ENCODE peak calls at places on chromosome 21, in four cellular contexts. L is GM23338, F is K562, H is GM12878. M is an unnamed sample.

GRCh38 chr21:42760361-42760970 is 107.0 kb downstream of the PDE9A start:
- DNase-seq in L (no peak), H (no peak), F (no peak), M (no peak)

GRCh38 chr21:40143822-40144525 is 276.7 kb downstream of the PCP4 start:
- DNase-seq in F (peak), L (peak), H (no peak), M (peak)

GRCh38 chr21:32735524-32735923 is 7.7 kb upstream of the SYNJ1 start:
- DNase-seq in H (no peak), L (peak), F (no peak), M (no peak)

GRCh38 chr21:27365394-27365793 is 398.5 kb upstream of the ADAMTS5 start:
- DNase-seq in H (no peak), L (no peak), F (no peak), M (no peak)

GRCh38 chr21:38825269-38825668 is 19.5 kb downstream of the ETS2 start:
- DNase-seq in H (no peak), L (no peak), F (no peak), M (no peak)

GRCh38 chr21:20108976-20109375 is 889.2 kb upstream of the NCAM2 start:
- DNase-seq in L (no peak), F (no peak), H (no peak), M (no peak)

GRCh38 chr21:45541221-45542039 is 810 bp downstream of the SLC19A1 start:
- DNase-seq in L (peak), F (peak), H (no peak), M (no peak)

GRCh38 chr21:46402421-46402820 is 56.3 kb upstream of the DIP2A start:
- DNase-seq in F (no peak), L (peak), H (no peak), M (no peak)

GRCh38 chr21:39911286-39911685 is 44.0 kb downstream of the PCP4 start:
- DNase-seq in L (peak), F (no peak), H (no peak), M (no peak)

GRCh38 chr21:34158866-34159616 is 85.7 kb downstream of the MRPS6 start:
- DNase-seq in H (no peak), F (no peak), L (peak), M (no peak)

GRCh38 chr21:33325222-33326067 is 675 bp downstream of the IFNAR1 start:
- DNase-seq in L (peak), F (no peak), H (no peak), M (peak)

GRCh38 chr21:40053007-40053406 is 185.8 kb downstream of the PCP4 start:
- DNase-seq in H (no peak), L (no peak), F (no peak), M (no peak)

GRCh38 chr21:27450216-27450615 is 483.3 kb upstream of the ADAMTS5 start:
- DNase-seq in H (no peak), F (no peak), L (no peak), M (no peak)

GRCh38 chr21:38760017-38760761 is 45.5 kb upstream of the ETS2 start:
- DNase-seq in F (no peak), H (no peak), L (peak), M (no peak)

GRCh38 chr21:33901421-33902288 is 13.9 kb downstream of the ATP5PO start:
- DNase-seq in H (no peak), L (peak), F (no peak), M (peak)

GRCh38 chr21:42765656-42766055 is 112.2 kb downstream of the PDE9A start:
- DNase-seq in L (no peak), H (no peak), F (no peak), M (no peak)

GRCh38 chr21:46639489-46640386 is 4.3 kb downstream of the PRMT2 start:
- DNase-seq in L (peak), F (no peak), H (no peak), M (peak)

GRCh38 chr21:37636152-37636860 is 269.7 kb downstream of the DYRK1A start:
- DNase-seq in H (no peak), L (no peak), F (no peak), M (no peak)

GRCh38 chr21:38027901-38028300 is 111.6 kb upstream of the KCNJ6 start:
- DNase-seq in H (no peak), L (no peak), F (no peak), M (no peak)

GRCh38 chr21:38654580-38654979 is 151.1 kb upstream of the ETS2 start:
- DNase-seq in H (no peak), L (no peak), F (no peak), M (no peak)

GRCh38 chr21:40019076-40019475 is 151.8 kb downstream of the PCP4 start:
- DNase-seq in H (no peak), F (no peak), L (no peak), M (no peak)

GRCh38 chr21:46425566-46425965 is 33.1 kb upstream of the DIP2A start:
- DNase-seq in F (no peak), L (no peak), H (no peak), M (no peak)

GRCh38 chr21:37532868-37533780 is 166.6 kb downstream of the DYRK1A start:
- DNase-seq in F (peak), L (no peak), H (no peak), M (no peak)

GRCh38 chr21:24014381-24014780 is 1592.9 kb downstream of the MRPL39 start:
- DNase-seq in F (no peak), H (no peak), L (peak), M (no peak)

GRCh38 chr21:19228241-19228640 is 824.7 kb upstream of the TMPRSS15 start:
- DNase-seq in F (no peak), H (no peak), L (no peak), M (no peak)

GRCh38 chr21:45801129-45801735 is 157.7 kb downstream of the PCBP3 start:
- DNase-seq in F (no peak), H (no peak), L (no peak), M (no peak)

GRCh38 chr21:37815893-37816292 is 100.4 kb downstream of the KCNJ6 start:
- DNase-seq in H (no peak), F (no peak), L (no peak), M (no peak)

GRCh38 chr21:33403786-33404571 is 766 bp downstream of the IFNGR2 start:
- DNase-seq in F (peak), H (no peak), L (peak), M (peak)

GRCh38 chr21:38989745-38990423 is 184.2 kb downstream of the ETS2 start:
- DNase-seq in F (no peak), H (no peak), L (no peak), M (peak)

GRCh38 chr21:37944492-37944891 is 28.2 kb upstream of the KCNJ6 start:
- DNase-seq in L (no peak), F (no peak), H (no peak), M (no peak)

DNA sequence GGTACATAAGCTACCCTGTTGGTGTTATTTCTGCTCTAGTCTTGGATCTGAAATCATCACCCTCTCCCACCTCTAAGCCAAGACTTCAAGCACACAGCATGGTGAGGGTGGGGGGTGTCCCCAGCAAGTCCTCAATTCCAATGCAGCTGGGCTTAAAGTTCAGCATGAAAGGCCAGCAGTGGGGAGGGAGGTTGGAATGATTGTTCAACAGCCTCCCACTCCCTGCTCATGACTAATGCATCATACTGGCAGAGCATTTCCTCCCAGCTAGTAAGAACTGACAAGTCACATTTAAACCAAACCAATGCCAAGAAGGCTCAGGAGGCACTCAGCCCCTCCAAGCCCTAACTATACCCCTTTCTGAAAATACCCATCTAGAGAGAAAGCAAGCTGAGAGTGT is 50.1 kb downstream of the TIAM1 start:
- DNase-seq in L (no peak), F (no peak), H (no peak), M (no peak)
- TF ChIP-seq CREB1 in L (no peak), F (no peak), H (no peak), M (no peak)

DNA sequence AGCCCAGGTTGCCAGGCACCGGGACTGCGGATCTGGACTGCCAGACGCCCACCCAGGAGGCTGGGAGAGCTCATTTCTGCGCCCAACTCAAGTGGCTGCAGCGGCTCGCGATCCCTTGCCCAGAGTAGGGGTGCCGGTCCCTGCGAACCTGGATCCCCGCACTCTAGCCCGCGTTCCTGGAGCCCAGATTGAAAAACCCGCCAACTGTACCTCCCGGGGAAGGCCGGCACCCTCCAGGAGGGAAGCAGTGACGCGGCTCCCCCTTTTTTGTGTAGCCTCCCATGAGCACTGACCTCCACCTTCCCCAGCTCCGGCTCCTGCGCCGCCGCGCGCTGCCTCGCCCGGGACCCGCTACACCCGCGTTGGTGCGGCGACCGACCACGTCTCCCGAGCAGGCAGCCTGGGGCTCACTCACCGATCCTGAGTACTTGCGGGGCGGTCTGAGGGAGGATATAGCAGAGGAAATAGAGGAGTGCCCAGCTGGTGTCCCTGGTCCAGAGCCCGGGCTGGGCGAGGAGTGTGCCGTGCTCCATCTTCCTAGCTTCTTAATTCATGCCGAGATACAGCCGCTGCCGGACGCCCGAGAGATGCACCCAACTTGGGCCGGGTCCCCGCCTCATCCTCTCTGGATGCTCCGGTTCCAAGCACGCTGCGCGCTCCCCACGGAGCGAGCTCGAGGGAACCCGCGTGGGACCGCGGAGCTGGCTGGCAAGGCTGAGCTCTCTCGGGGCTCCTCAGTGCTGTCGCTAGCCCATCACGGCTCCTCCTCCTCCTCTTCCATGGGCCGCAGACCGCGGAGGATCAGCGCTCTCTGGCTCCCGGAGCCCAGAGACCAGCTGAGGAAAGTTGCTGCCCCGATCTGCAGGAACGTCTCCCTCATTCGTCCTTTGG is 583 bp downstream of the GRIK1 start:
- DNase-seq in L (peak), H (no peak), F (no peak), M (no peak)
- TF ChIP-seq REST in L (no peak), H (no peak), F (no peak), M (no peak)

DNA sequence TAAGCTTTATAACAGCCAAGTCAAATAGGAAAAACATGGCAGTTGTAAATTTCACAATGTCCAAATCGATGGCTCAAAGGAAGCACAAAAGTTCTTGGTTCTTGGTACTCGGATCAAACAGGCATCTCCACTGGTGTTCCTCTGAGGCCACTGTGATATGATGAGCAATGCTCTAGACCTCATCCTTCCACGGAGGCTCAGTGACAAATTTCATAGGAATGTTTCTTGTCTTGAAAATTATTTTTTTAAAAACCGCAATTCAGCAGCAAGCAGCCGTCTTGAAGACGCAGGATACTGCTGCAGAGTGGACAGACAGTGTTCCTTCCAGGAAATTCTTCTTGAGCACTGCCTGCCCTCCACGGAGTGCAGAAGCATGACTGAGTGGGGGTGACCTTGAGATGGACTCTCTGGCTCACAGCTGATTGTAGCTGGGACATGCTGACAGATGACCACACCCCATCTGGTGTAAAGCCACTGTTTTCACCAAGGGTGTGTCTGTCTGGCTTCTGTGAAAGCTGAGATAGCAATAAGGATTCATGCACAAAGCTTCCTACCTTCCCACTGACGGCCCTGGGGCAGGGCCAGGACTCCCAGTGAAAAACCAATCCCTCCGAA is 61.9 kb downstream of the TIAM1 start:
- DNase-seq in F (peak), L (no peak), H (no peak), M (no peak)
- TF ChIP-seq CREB1 in F (no peak), L (no peak), H (no peak), M (no peak)

GRCh38 chr21:21690068-21690665 is 692.0 kb downstream of the NCAM2 start:
- DNase-seq in L (no peak), F (no peak), H (no peak), M (no peak)
- TF ChIP-seq REST in L (no peak), F (no peak), H (no peak), M (no peak)

DNA sequence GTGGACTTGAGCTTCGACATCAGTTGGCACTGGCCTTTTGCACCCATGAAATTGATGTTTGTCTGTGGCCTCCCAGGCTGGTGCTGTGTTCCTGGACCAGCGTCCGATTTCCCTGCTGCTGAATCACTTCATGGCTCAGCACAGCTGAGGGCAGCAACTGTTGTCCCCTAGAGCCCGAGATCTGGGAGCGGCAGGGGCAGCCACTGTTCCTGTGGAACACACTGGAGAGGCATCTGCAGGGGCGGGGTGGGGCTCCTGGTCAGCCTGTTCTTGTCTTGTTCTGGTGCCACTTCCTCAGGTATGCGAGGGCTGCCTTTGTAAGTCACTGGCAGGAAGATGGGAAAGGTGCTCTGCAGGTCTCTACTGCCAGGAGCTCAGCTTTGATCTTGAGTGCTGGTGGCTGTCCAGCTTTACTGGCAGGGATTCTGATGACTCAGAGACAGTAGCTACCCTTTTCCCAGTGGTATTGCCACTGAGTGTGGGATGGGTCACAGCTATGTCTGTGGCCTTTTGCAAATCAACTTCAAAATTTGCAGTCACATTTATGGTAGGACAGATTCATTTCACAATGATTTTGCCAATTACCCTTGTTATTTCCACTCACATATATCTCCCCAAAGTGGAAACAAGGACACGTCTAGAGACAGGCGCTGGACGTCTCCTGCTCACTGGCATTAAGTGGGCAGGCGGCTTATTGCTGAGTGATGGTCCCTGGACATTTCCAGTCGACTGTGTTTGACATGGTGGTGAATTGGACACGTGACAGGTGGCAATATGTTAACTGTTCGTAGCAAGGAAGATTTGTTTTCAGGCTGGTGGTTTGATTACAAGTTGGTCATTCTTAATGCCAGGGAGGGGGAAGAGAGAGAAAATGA is 15.3 kb downstream of the AGPAT3 start:
- DNase-seq in L (peak), H (no peak), F (no peak), M (no peak)
- TF ChIP-seq CREB1 in L (no peak), H (no peak), F (no peak), M (no peak)

GRCh38 chr21:29213513-29214385 is 83.3 kb downstream of the MAP3K7CL start:
- DNase-seq in L (no peak), F (no peak), H (no peak), M (no peak)

GRCh38 chr21:29217818-29218252 is 80.9 kb upstream of the BACH1 start:
- DNase-seq in L (no peak), H (no peak), F (no peak), M (peak)

GRCh38 chr21:29218749-29219148 is 80.0 kb upstream of the BACH1 start:
- DNase-seq in H (no peak), F (no peak), L (no peak), M (no peak)

GRCh38 chr21:29219165-29219770 is 79.5 kb upstream of the BACH1 start:
- DNase-seq in H (no peak), F (no peak), L (no peak), M (no peak)

GRCh38 chr21:29215709-29216108 is 83.0 kb upstream of the BACH1 start:
- DNase-seq in H (no peak), F (no peak), L (no peak), M (no peak)
- TF ChIP-seq REST in H (no peak), F (no peak), L (no peak), M (no peak)

GRCh38 chr21:44275041-44275440 is 10.6 kb upstream of the AIRE start:
- DNase-seq in H (no peak), L (no peak), F (no peak), M (no peak)

GRCh38 chr21:44272231-44272858 is 10.6 kb upstream of the DNMT3L start:
- DNase-seq in H (no peak), F (no peak), L (no peak), M (no peak)

GRCh38 chr21:44267655-44268142 is 6.0 kb upstream of the DNMT3L start:
- DNase-seq in L (peak), H (peak), F (peak), M (peak)

GRCh38 chr21:44273046-44273445 is 11.3 kb upstream of the DNMT3L start:
- DNase-seq in L (no peak), F (no peak), H (no peak), M (no peak)

GRCh38 chr21:44271558-44271957 is 9.9 kb upstream of the DNMT3L start:
- DNase-seq in F (no peak), L (no peak), H (no peak), M (no peak)
- TF ChIP-seq CREB1 in F (no peak), L (no peak), H (no peak), M (no peak)

DNA sequence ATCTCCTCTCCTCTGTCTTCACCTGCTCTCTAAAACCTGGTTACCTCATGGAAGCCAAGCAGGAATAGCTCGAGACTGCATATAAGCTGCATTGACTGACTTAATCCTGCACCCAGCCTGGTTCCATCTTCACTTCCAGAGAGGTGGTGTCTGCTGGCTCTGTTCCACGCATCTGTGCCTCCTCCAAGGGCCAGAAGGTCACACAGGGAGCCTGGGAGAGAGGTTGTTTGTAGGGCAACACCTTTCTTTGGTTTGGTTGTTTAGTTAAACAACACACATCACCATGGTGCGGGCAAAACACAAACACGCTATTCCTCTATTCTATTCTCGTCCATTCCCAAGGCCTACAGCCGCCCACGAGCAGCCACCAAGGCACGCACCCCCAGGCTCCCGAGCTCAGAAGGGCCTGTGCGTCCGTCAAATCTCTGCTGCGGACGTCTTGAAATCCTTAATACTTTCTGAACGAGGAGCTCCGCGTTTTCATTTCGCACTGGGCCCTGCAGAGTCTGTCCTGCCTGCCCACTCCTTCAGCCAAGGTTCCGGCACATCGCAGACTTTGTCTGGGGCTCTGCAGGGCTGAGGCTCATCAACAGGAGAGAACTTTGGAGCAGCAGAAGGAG is 116.2 kb downstream of the RIPK4 start:
- DNase-seq in L (no peak), H (no peak), F (no peak), M (no peak)
- TF ChIP-seq REST in L (no peak), H (no peak), F (no peak), M (no peak)

GRCh38 chr21:25953659-25954058 is 216.9 kb downstream of the APP start:
- DNase-seq in H (no peak), L (no peak), F (no peak), M (no peak)
- TF ChIP-seq CREB1 in H (no peak), L (no peak), F (no peak), M (no peak)

M was measured in HepG2.